ENCODE peak calls at places on chromosomes 4 and X, in ten cellular contexts. M is mesenchymal stem cell; Y is myocyte; K is sigmoid colon; D is NCI-H1092; Q is GF-D8; O is upper lobe of right lung; W is fibroblast of pulmonary artery; I is stimulated activated CD4-positive, alpha-beta T cell treated with anti-CD3 and anti-CD28 coated beads, TNF-alpha, amount 100 ng/mL, for 4 hours; Z is iPS-NIHi11. A is an unnamed sample.

GRCh38 chrX:50691820-50692219 is 122.2 kb downstream of the SHROOM4 start:
- DNase-seq in M (peak), Y (peak), K (no peak), D (peak), Q (no peak), O (no peak), W (peak), I (no peak), Z (peak), A (no peak)

GRCh38 chr4:182276214-182277109 is 33.3 kb downstream of the TENM3 start:
- DNase-seq in M (no peak), Y (no peak), K (no peak), D (no peak), Q (no peak), O (no peak), W (no peak), I (no peak), Z (no peak), A (no peak)

GRCh38 chrX:149221246-149221645 is 283.9 kb downstream of the IDS start:
- DNase-seq in M (no peak), Y (no peak), K (no peak), D (no peak), Q (no peak), O (no peak), W (no peak), I (no peak), Z (no peak), A (no peak)

GRCh38 chr4:9938933-9939332 is 82.4 kb downstream of the SLC2A9 start:
- DNase-seq in M (no peak), Y (no peak), K (no peak), D (no peak), Q (no peak), O (no peak), W (no peak), I (no peak), Z (peak), A (no peak)

GRCh38 chrX:68894142-68894512 is 65.3 kb downstream of the EFNB1 start:
- DNase-seq in M (no peak), Y (no peak), K (no peak), D (no peak), Q (no peak), O (no peak), W (no peak), I (no peak), Z (no peak), A (no peak)

GRCh38 chr4:189162073-189162789 is 778.4 kb upstream of the FRG1 start:
- DNase-seq in M (no peak), Y (no peak), K (no peak), D (no peak), Q (no peak), O (no peak), W (no peak), I (no peak), Z (peak), A (no peak)

GRCh38 chr4:151782296-151782695 is 21.5 kb upstream of the GATB start:
- DNase-seq in M (no peak), Y (no peak), K (no peak), D (no peak), Q (no peak), O (no peak), W (no peak), I (no peak), Z (no peak), A (no peak)

GRCh38 chr4:175531405-175532091 is 280.5 kb downstream of the GPM6A start:
- DNase-seq in M (peak), Y (peak), K (no peak), D (no peak), Q (no peak), O (no peak), W (peak), I (no peak), Z (no peak), A (no peak)

GRCh38 chr4:87278335-87278794 is 44.3 kb downstream of the HSD17B13 start:
- DNase-seq in M (no peak), Y (no peak), K (no peak), D (no peak), Q (no peak), O (no peak), W (no peak), I (no peak), Z (no peak), A (peak)